ENCODE peak calls at places on chromosome 13, in five cellular contexts. U, E, I, N and K are unnamed samples.

GRCh38 chr13:42883142-42883541 is 101.8 kb downstream of the FAM216B start:
- DNase-seq in I (no peak), N (no peak), U (no peak), E (no peak), K (no peak)

GRCh38 chr13:30002577-30002976 is 152.2 kb upstream of the UBL3 start:
- DNase-seq in U (no peak), E (no peak), I (peak), N (no peak), K (peak)

GRCh38 chr13:29707876-29708543 is 112.5 kb upstream of the SLC7A1 start:
- DNase-seq in E (no peak), I (peak), N (peak), U (peak), K (peak)

GRCh38 chr13:114099918-114100445 is 32.4 kb downstream of the RASA3 start:
- DNase-seq in N (peak), I (peak), E (no peak), U (no peak), K (no peak)

GRCh38 chr13:32081591-32081990 is 50.0 kb downstream of the FRY start:
- DNase-seq in U (no peak), N (no peak), E (no peak), I (no peak), K (no peak)

GRCh38 chr13:77980592-77980991 is 62.0 kb upstream of the EDNRB start:
- DNase-seq in E (no peak), I (peak), U (no peak), N (no peak), K (no peak)

GRCh38 chr13:113777311-113778260 is 18.6 kb downstream of the TMEM255B start:
- DNase-seq in U (no peak), E (no peak), I (peak), N (no peak), K (peak)

GRCh38 chr13:23656637-23657036 is 86.4 kb downstream of the TNFRSF19 start:
- DNase-seq in U (no peak), I (no peak), E (no peak), N (no peak), K (no peak)

GRCh38 chr13:37899753-37900152 is 30.2 kb upstream of the TRPC4 start:
- DNase-seq in E (no peak), I (no peak), N (no peak), U (no peak), K (no peak)

GRCh38 chr13:75485286-75486062 is 3.5 kb upstream of the TBC1D4 start:
- DNase-seq in U (no peak), E (no peak), N (no peak), I (peak), K (no peak)

GRCh38 chr13:51579676-51580075 is 4.6 kb upstream of the WDFY2 start:
- DNase-seq in U (no peak), N (no peak), I (peak), E (no peak), K (no peak)

GRCh38 chr13:46668302-46668720 is 115.3 kb downstream of the LRCH1 start:
- DNase-seq in N (no peak), E (peak), I (peak), U (no peak), K (peak)

GRCh38 chr13:29934531-29935308 is 84.3 kb upstream of the UBL3 start:
- DNase-seq in E (no peak), I (peak), N (no peak), U (no peak), K (no peak)

GRCh38 chr13:102097708-102098107 is 304.1 kb downstream of the FGF14 start:
- DNase-seq in U (no peak), I (no peak), E (no peak), N (no peak), K (no peak)

GRCh38 chr13:27556109-27556508 is 64.2 kb downstream of the LNX2 start:
- DNase-seq in U (no peak), E (no peak), I (no peak), N (no peak), K (no peak)

GRCh38 chr13:80083516-80084085 is 257.3 kb downstream of the SPRY2 start:
- DNase-seq in I (no peak), E (no peak), N (no peak), U (no peak), K (no peak)

GRCh38 chr13:34294483-34295129 is 476.7 kb downstream of the RFC3 start:
- DNase-seq in N (no peak), I (peak), U (no peak), E (peak), K (no peak)

GRCh38 chr13:114143806-114144605 is 11.6 kb upstream of the RASA3 start:
- DNase-seq in U (peak), I (no peak), N (no peak), E (no peak), K (no peak)

GRCh38 chr13:59483441-59484116 is 680.1 kb downstream of the DIAPH3 start:
- DNase-seq in N (no peak), E (peak), I (no peak), U (no peak), K (no peak)

GRCh38 chr13:97257800-97258799 is 36.0 kb downstream of the MBNL2 start:
- DNase-seq in U (no peak), E (peak), I (peak), N (peak), K (peak)

GRCh38 chr13:38391341-38391740 is 41.7 kb downstream of the UFM1 start:
- DNase-seq in U (no peak), I (no peak), E (no peak), N (no peak), K (no peak)

GRCh38 chr13:78137404-78138142 is 218.9 kb upstream of the EDNRB start:
- DNase-seq in E (no peak), I (peak), N (peak), U (peak), K (peak)

GRCh38 chr13:41487222-41487621 is 29.9 kb downstream of the RGCC start:
- DNase-seq in E (no peak), I (no peak), U (no peak), N (no peak), K (no peak)

GRCh38 chr13:19845758-19846157 is 17.7 kb downstream of the ZMYM5 start:
- DNase-seq in E (no peak), U (no peak), N (no peak), I (peak), K (peak)